ENCODE peak calls at places on chromosomes 5 and 9, in four cellular contexts. E is mammary epithelial cell, H is neuronal stem cell, X is pancreas. T is an unnamed sample. For H3K4me1, the result is how much of the 10 kb centered on the place peaks cover.

GRCh38 chr5:35924122-35924949 is 14.1 kb downstream of the CAPSL start:
- DNase-seq in E (peak), H (no peak), X (no peak), T (no peak)

GRCh38 chr9:20518735-20519134 is 103.6 kb downstream of the MLLT3 start:
- DNase-seq in E (no peak), H (no peak), X (no peak), T (no peak)

GRCh38 chr9:123660691-123661090 is 269.2 kb downstream of the DENND1A start:
- DNase-seq in E (no peak), H (no peak), X (no peak), T (no peak)

GRCh38 chr5:93209476-93209875 is 371.5 kb downstream of the NR2F1-AS1 start:
- DNase-seq in E (no peak), H (no peak), X (no peak), T (no peak)

GRCh38 chr9:105346273-105346672 is 101.6 kb upstream of the FSD1L start:
- DNase-seq in E (no peak), H (no peak), X (no peak), T (no peak)

GRCh38 chr5:132459983-132460834 is 30.4 kb downstream of the IRF1 start:
- DNase-seq in E (no peak), H (no peak), X (no peak), T (no peak)

GRCh38 chr5:41410307-41410706 is 100.1 kb downstream of the PLCXD3 start:
- DNase-seq in E (no peak), H (no peak), X (no peak), T (no peak)

GRCh38 chr9:20620658-20621552 is 1.4 kb downstream of the MLLT3 start:
- DNase-seq in E (peak), H (peak), X (peak), T (peak)

GRCh38 chr9:89996717-89997116 is 391.9 kb downstream of the GADD45G start:
- DNase-seq in E (no peak), H (no peak), X (no peak), T (no peak)
- H3K27ac ChIP-seq in E (no peak), H (no peak), X (no peak), T (no peak)

GRCh38 chr5:1415059-1415425 is 30.2 kb downstream of the SLC6A3 start:
- DNase-seq in E (no peak), H (no peak), X (peak), T (no peak)
- H3K4me1 ChIP-seq in E (under half), H (under half), X (under half), T (under half)

GRCh38 chr9:125758986-125759811 is 12.0 kb downstream of the PBX3 start:
- DNase-seq in E (no peak), H (no peak), X (no peak), T (no peak)
- H3K27ac ChIP-seq in E (no peak), H (peak), X (no peak), T (no peak)

DNA sequence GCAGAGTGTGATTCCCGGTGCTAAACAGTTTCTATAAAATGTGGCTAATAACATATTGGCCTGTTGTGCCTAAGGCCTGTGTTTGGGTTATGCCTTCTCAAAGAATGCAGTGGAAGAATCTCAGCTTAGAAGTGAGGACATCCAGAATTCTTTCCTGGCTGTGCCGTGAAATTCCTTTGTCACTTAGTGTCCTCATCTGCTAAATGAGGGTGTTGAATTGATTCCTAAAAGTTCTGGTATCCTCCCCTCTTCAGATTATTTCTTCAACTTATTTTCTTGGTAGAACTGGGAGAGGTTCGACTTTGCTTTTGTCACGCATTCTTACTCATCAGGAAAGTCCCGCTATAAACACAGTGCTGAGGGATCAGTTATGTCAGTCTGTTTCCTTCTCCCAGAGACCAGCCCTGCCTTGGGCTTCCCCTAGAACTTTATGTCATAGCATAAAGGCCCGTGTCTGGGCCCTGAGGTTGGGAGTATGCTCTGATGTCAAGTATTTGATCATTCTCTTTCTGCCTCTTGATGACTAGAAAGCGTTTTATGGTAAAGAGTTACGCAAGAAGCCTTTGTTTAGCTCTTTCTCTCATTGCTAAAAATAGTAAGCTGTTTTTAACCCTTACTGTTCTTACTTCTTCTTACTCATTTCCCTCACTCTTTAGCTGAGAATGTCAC is 29.5 kb downstream of the MTAP start:
- DNase-seq in E (peak), H (no peak), X (no peak), T (no peak)
- H3K4me1 ChIP-seq in E (half or more), H (under half), X (under half), T (under half)

GRCh38 chr9:2128611-2129010 is 113.5 kb downstream of the SMARCA2 start:
- DNase-seq in E (no peak), H (no peak), X (no peak), T (no peak)
- H3K27ac ChIP-seq in E (no peak), H (no peak), X (no peak), T (peak)

GRCh38 chr5:57299945-57300344 is 126.1 kb downstream of the GPBP1 start:
- DNase-seq in E (no peak), H (no peak), X (no peak), T (no peak)

GRCh38 chr5:57302643-57303042 is 128.8 kb downstream of the GPBP1 start:
- DNase-seq in E (no peak), H (no peak), X (no peak), T (no peak)

GRCh38 chr5:57303985-57304384 is 130.1 kb downstream of the GPBP1 start:
- DNase-seq in E (no peak), H (no peak), X (no peak), T (no peak)

GRCh38 chr5:57304931-57305330 is 131.1 kb downstream of the GPBP1 start:
- DNase-seq in E (no peak), H (no peak), X (no peak), T (no peak)

GRCh38 chr5:57302164-57302563 is 128.3 kb downstream of the GPBP1 start:
- DNase-seq in E (peak), H (no peak), X (no peak), T (no peak)
- H3K4me1 ChIP-seq in E (under half), H (under half), X (under half), T (under half)